ENCODE peak calls at places on chromosomes 4 and X, in four cellular contexts. One of them, this sample, is unnamed.

GRCh38 chr4:181848357-181848756 is 394.8 kb upstream of the TENM3 start:
- DNase-seq in trophoblast cell: no peak
- DNase-seq in H1: no peak
- DNase-seq in neuronal stem cell: no peak
- DNase-seq in this sample: no peak

GRCh38 chrX:153703036-153703370 is 15.3 kb downstream of the SLC6A8 start:
- DNase-seq in trophoblast cell: no peak
- DNase-seq in H1: no peak
- DNase-seq in neuronal stem cell: no peak
- DNase-seq in this sample: no peak

GRCh38 chr4:65825121-65825520 is 154.8 kb upstream of the EPHA5 start:
- DNase-seq in trophoblast cell: no peak
- DNase-seq in H1: no peak
- DNase-seq in neuronal stem cell: no peak
- DNase-seq in this sample: no peak

GRCh38 chrX:48677456-48678030 is 6.1 kb upstream of the WAS start:
- DNase-seq in trophoblast cell: no peak
- DNase-seq in H1: no peak
- DNase-seq in neuronal stem cell: no peak
- DNase-seq in this sample: no peak

GRCh38 chrX:102959471-102959870 is 22.4 kb downstream of the RAB40AL start:
- DNase-seq in trophoblast cell: no peak
- DNase-seq in H1: no peak
- DNase-seq in neuronal stem cell: no peak
- DNase-seq in this sample: no peak

GRCh38 chrX:78747471-78747870 is at the start of gene LPAR4:
- DNase-seq in trophoblast cell: no peak
- DNase-seq in H1: peak
- DNase-seq in neuronal stem cell: peak
- DNase-seq in this sample: peak

GRCh38 chrX:63747331-63747730 is 37.7 kb downstream of the ARHGEF9 start:
- DNase-seq in trophoblast cell: no peak
- DNase-seq in H1: no peak
- DNase-seq in neuronal stem cell: no peak
- DNase-seq in this sample: no peak

GRCh38 chrX:109990582-109991276 is 12.2 kb upstream of the TMEM164 start:
- DNase-seq in trophoblast cell: no peak
- DNase-seq in H1: no peak
- DNase-seq in neuronal stem cell: no peak
- DNase-seq in this sample: no peak

GRCh38 chr4:176193126-176193525 is 2.3 kb downstream of the SPATA4 start:
- DNase-seq in trophoblast cell: no peak
- DNase-seq in H1: no peak
- DNase-seq in neuronal stem cell: no peak
- DNase-seq in this sample: no peak
- H3K23ac ChIP-seq in trophoblast cell: no peak
- H3K23ac ChIP-seq in H1: no peak
- H3K23ac ChIP-seq in neuronal stem cell: no peak
- H3K23ac ChIP-seq in this sample: no peak

GRCh38 chr4:153143527-153144348 is 60.5 kb upstream of the TRIM2 start:
- DNase-seq in trophoblast cell: no peak
- DNase-seq in H1: no peak
- DNase-seq in neuronal stem cell: no peak
- DNase-seq in this sample: no peak
- H3K9ac ChIP-seq in trophoblast cell: no peak
- H3K9ac ChIP-seq in H1: no peak
- H3K9ac ChIP-seq in neuronal stem cell: no peak
- H3K9ac ChIP-seq in this sample: no peak

GRCh38 chrX:332496-332860 is 13.9 kb upstream of the GTPBP6 start:
- DNase-seq in trophoblast cell: no peak
- DNase-seq in H1: no peak
- DNase-seq in neuronal stem cell: no peak
- DNase-seq in this sample: no peak

GRCh38 chrX:331772-332495 is 13.3 kb upstream of the GTPBP6 start:
- DNase-seq in trophoblast cell: no peak
- DNase-seq in H1: no peak
- DNase-seq in neuronal stem cell: no peak
- DNase-seq in this sample: no peak

GRCh38 chrX:330726-331144 is 12.1 kb upstream of the GTPBP6 start:
- DNase-seq in trophoblast cell: no peak
- DNase-seq in H1: no peak
- DNase-seq in neuronal stem cell: no peak
- DNase-seq in this sample: no peak

GRCh38 chrX:332916-333610 is 14.5 kb upstream of the GTPBP6 start:
- DNase-seq in trophoblast cell: no peak
- DNase-seq in H1: no peak
- DNase-seq in neuronal stem cell: no peak
- DNase-seq in this sample: no peak

DNA sequence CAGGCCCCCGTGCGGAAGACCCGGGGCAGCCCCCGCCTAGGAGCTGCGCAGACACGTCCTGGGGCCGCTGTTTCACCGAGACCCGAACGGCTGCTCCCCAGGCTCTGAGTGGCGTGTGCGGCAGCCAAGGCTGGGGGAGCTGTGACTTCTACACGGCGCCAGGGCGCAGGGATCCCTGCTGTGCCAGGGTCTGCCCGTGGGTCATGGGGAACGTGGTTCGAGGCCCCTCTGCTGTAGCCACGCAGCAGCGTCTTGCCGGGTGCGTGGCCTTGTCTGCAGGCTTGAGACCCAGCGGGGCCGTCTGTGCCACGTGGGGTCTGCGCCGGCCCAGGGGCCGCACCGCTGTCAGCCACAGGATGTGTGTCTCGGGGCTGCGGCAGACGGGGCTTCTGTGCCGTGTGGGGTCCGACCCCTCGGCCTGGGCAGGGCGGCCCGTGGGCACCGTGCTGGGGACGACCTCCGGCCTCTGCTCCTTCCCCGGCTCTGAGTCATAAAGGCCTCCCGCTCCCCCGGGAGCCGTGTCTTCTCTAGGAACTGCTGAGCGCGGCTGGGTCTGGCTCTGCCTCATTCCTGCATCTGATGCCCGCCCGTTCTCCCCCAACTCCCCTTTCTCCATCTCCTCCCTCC is 12.7 kb upstream of the GTPBP6 start:
- DNase-seq in trophoblast cell: no peak
- DNase-seq in H1: no peak
- DNase-seq in neuronal stem cell: no peak
- DNase-seq in this sample: no peak
- H3K23ac ChIP-seq in trophoblast cell: no peak
- H3K23ac ChIP-seq in H1: no peak
- H3K23ac ChIP-seq in neuronal stem cell: peak
- H3K23ac ChIP-seq in this sample: no peak

GRCh38 chr4:148834804-148835598 is 392.8 kb upstream of the NR3C2 start:
- DNase-seq in trophoblast cell: no peak
- DNase-seq in H1: no peak
- DNase-seq in neuronal stem cell: no peak
- DNase-seq in this sample: no peak
- H3K9ac ChIP-seq in trophoblast cell: no peak
- H3K9ac ChIP-seq in H1: no peak
- H3K9ac ChIP-seq in neuronal stem cell: no peak
- H3K9ac ChIP-seq in this sample: no peak

GRCh38 chr4:7971159-7971631 is 31.5 kb upstream of the AFAP1 start:
- DNase-seq in trophoblast cell: no peak
- DNase-seq in H1: no peak
- DNase-seq in neuronal stem cell: no peak
- DNase-seq in this sample: no peak
- H3K23ac ChIP-seq in trophoblast cell: no peak
- H3K23ac ChIP-seq in H1: no peak
- H3K23ac ChIP-seq in neuronal stem cell: peak
- H3K23ac ChIP-seq in this sample: no peak

GRCh38 chr4:25915359-25915716 is 1.3 kb downstream of the SMIM20 start:
- DNase-seq in trophoblast cell: no peak
- DNase-seq in H1: no peak
- DNase-seq in neuronal stem cell: no peak
- DNase-seq in this sample: no peak

GRCh38 chr4:25911356-25911755 is 2.7 kb upstream of the SMIM20 start:
- DNase-seq in trophoblast cell: no peak
- DNase-seq in H1: no peak
- DNase-seq in neuronal stem cell: no peak
- DNase-seq in this sample: no peak

GRCh38 chr4:25914670-25915358 is 794 bp downstream of the SMIM20 start:
- DNase-seq in trophoblast cell: no peak
- DNase-seq in H1: no peak
- DNase-seq in neuronal stem cell: no peak
- DNase-seq in this sample: no peak

GRCh38 chr4:25913851-25914669 is at the start of gene SMIM20:
- DNase-seq in trophoblast cell: peak
- DNase-seq in H1: peak
- DNase-seq in neuronal stem cell: peak
- DNase-seq in this sample: peak

GRCh38 chr4:25913056-25913850 is 767 bp upstream of the SMIM20 start:
- DNase-seq in trophoblast cell: no peak
- DNase-seq in H1: no peak
- DNase-seq in neuronal stem cell: no peak
- DNase-seq in this sample: no peak
- H3K9ac ChIP-seq in trophoblast cell: peak
- H3K9ac ChIP-seq in H1: no peak
- H3K9ac ChIP-seq in neuronal stem cell: no peak
- H3K9ac ChIP-seq in this sample: peak

GRCh38 chrX:29870608-29871007 is 344.8 kb upstream of the MAGEB2 start:
- DNase-seq in trophoblast cell: no peak
- DNase-seq in H1: no peak
- DNase-seq in neuronal stem cell: no peak
- DNase-seq in this sample: no peak
- H3K23ac ChIP-seq in trophoblast cell: no peak
- H3K23ac ChIP-seq in H1: no peak
- H3K23ac ChIP-seq in neuronal stem cell: no peak
- H3K23ac ChIP-seq in this sample: no peak

DNA sequence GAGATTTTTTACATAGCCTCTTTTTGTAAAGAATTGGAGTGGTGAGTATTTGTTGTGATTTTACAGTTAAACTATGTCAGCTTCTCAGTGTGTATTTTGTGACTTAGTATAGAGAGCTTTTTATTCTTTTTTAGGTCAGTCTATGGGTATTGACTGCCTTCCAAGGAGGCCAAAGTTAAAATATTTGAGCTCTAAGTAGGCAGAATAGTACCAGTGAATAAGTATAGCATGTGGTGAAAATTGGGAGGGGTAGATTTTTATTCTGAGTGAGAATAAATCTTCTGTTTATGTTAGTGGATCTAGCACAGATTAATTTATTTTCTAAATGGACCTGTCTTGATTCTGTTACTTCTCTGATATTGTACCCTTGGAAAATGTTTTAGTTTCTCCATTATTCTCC is 37.5 kb downstream of the HERC3 start:
- DNase-seq in trophoblast cell: no peak
- DNase-seq in H1: no peak
- DNase-seq in neuronal stem cell: no peak
- DNase-seq in this sample: no peak
- H3K9ac ChIP-seq in trophoblast cell: no peak
- H3K9ac ChIP-seq in H1: no peak
- H3K9ac ChIP-seq in neuronal stem cell: no peak
- H3K9ac ChIP-seq in this sample: no peak

GRCh38 chr4:186780291-186781031 is 56.8 kb upstream of the FAT1 start:
- DNase-seq in trophoblast cell: no peak
- DNase-seq in H1: no peak
- DNase-seq in neuronal stem cell: no peak
- DNase-seq in this sample: no peak
- H3K23ac ChIP-seq in trophoblast cell: no peak
- H3K23ac ChIP-seq in H1: no peak
- H3K23ac ChIP-seq in neuronal stem cell: no peak
- H3K23ac ChIP-seq in this sample: no peak

This sample was measured in H9.